ENCODE peak calls at places on chromosomes 7 and 10, in six cellular contexts. Z is BJ; A is pancreas; E is psoas muscle; N is astrocyte; S is stimulated activated CD8-positive, alpha-beta memory T cell treated with anti-CD3 and anti-CD28 coated beads, Interleukin-12 subunit alpha, Interleukin-12 subunit beta, amount 100 ng/mL, for 4 hours. I is an unnamed sample.

GRCh38 chr7:30433082-30433481 is 45.5 kb downstream of the NOD1 start:
- DNase-seq in Z (peak), A (no peak), E (peak), N (peak), S (no peak), I (peak)

GRCh38 chr10:78550090-78550489 is 516.4 kb downstream of the RPS24 start:
- DNase-seq in Z (no peak), A (no peak), E (no peak), N (no peak), S (no peak), I (no peak)

GRCh38 chr10:79200346-79200745 is 131.6 kb downstream of the ZMIZ1 start:
- DNase-seq in Z (no peak), A (no peak), E (no peak), N (no peak), S (no peak), I (no peak)

GRCh38 chr7:125495997-125496396 is 566.4 kb upstream of the POT1 start:
- DNase-seq in Z (no peak), A (no peak), E (no peak), N (no peak), S (no peak), I (no peak)

GRCh38 chr7:2399848-2400587 is 3.4 kb upstream of the CHST12 start:
- DNase-seq in Z (peak), A (no peak), E (peak), N (peak), S (no peak), I (peak)

GRCh38 chr10:101817542-101818118 is 614 bp downstream of the OGA start:
- DNase-seq in Z (peak), A (peak), E (peak), N (peak), S (no peak), I (peak)

GRCh38 chr10:22442468-22442867 is 97.2 kb downstream of the SPAG6 start:
- DNase-seq in Z (no peak), A (no peak), E (no peak), N (no peak), S (no peak), I (no peak)

GRCh38 chr10:98030093-98030821 is at the start of gene CRTAC1:
- DNase-seq in Z (no peak), A (peak), E (peak), N (no peak), S (no peak), I (peak)

GRCh38 chr7:77308792-77309191 is 107.4 kb downstream of the GSAP start:
- DNase-seq in Z (no peak), A (no peak), E (no peak), N (no peak), S (no peak), I (no peak)